ENCODE peak calls at places on chromosome 14, in eight cellular contexts. Y is left ventricle myocardium inferior, S is stromal cell of bone marrow, L is fibroblast of mammary gland, Z is AG09319, A is GM12892, X is NCI-H2029, R is AG20443. I is an unnamed sample.

GRCh38 chr14:54117401-54117800 is 160.8 kb upstream of the BMP4 start:
- DNase-seq in A (no peak), Y (no peak), Z (no peak), S (no peak), R (no peak), X (no peak), L (no peak), I (no peak)

GRCh38 chr14:68965261-68965761 is 13.8 kb downstream of the ACTN1 start:
- DNase-seq in Z (no peak), R (no peak), X (no peak), L (no peak), Y (no peak), S (no peak), A (no peak), I (no peak)

GRCh38 chr14:66330916-66331315 is 155.3 kb upstream of the CCDC196 start:
- DNase-seq in Y (no peak), X (no peak), S (peak; percentile 9), R (peak; percentile 18), Z (no peak), L (peak; percentile 39), A (no peak), I (no peak)

GRCh38 chr14:20522332-20522731 is 17.0 kb downstream of the RNASE10 start:
- DNase-seq in X (no peak), Y (no peak), R (no peak), Z (no peak), A (no peak), S (no peak), L (peak; percentile 33), I (no peak)

GRCh38 chr14:62039871-62040270 is 277.7 kb downstream of the SNAPC1 start:
- DNase-seq in A (no peak), L (no peak), Z (no peak), X (no peak), R (no peak), Y (no peak), S (no peak), I (no peak)

GRCh38 chr14:94636744-94637412 is 24.7 kb downstream of the SERPINA3 start:
- DNase-seq in L (peak; percentile 35), Z (no peak), A (no peak), Y (no peak), S (no peak), R (no peak), X (no peak), I (no peak)

GRCh38 chr14:36975834-36976233 is 196.6 kb downstream of the SLC25A21 start:
- DNase-seq in Y (no peak), R (no peak), S (no peak), L (peak; percentile 33), Z (no peak), X (peak; percentile 69), A (no peak), I (peak; percentile 60)

GRCh38 chr14:106564058-106564643 is 1037.8 kb downstream of the TMEM121 start:
- DNase-seq in Y (no peak), A (peak; percentile 39), X (peak; percentile 34), R (no peak), Z (no peak), S (no peak), L (no peak), I (no peak)

I was measured in DMS153.